ENCODE peak calls at places on chromosomes 6 and 20, in seven cellular contexts. I is uterus, X is left ventricle myocardium inferior, V is fibroblast of lung, N is kidney epithelial cell, F is breast epithelium, P is LNCaP clone FGC. G is an unnamed sample.

GRCh38 chr6:159831373-159831679 is 31.2 kb downstream of the PNLDC1 start:
- DNase-seq in N (no peak), I (no peak), F (no peak), X (no peak), P (no peak), V (no peak), G (no peak)

GRCh38 chr6:154229796-154230195 is 126.8 kb downstream of the IPCEF1 start:
- DNase-seq in P (no peak), X (no peak), N (no peak), V (no peak), F (no peak), I (no peak), G (no peak)

GRCh38 chr20:51516855-51517254 is 25.7 kb downstream of the NFATC2 start:
- DNase-seq in X (no peak), F (no peak), P (no peak), I (no peak), V (no peak), N (no peak), G (no peak)

GRCh38 chr6:80179691-80180090 is 73.2 kb downstream of the BCKDHB start:
- DNase-seq in X (no peak), P (no peak), N (no peak), F (no peak), I (no peak), V (no peak), G (no peak)

GRCh38 chr20:20214757-20215275 is 153.1 kb upstream of the INSM1 start:
- DNase-seq in V (no peak), N (no peak), X (no peak), F (no peak), P (no peak), I (no peak), G (no peak)

GRCh38 chr20:47036091-47036880 is 141.6 kb downstream of the EYA2 start:
- DNase-seq in X (no peak), P (no peak), N (no peak), I (no peak), V (no peak), F (no peak), G (no peak)

GRCh38 chr20:32028647-32029372 is 18.6 kb downstream of the CCM2L start:
- DNase-seq in V (peak; percentile 13), I (no peak), N (no peak), X (no peak), F (no peak), P (no peak), G (no peak)

GRCh38 chr6:3122823-3123182 is 4.3 kb downstream of the BPHL start:
- DNase-seq in X (no peak), V (no peak), P (no peak), I (no peak), N (no peak), F (no peak), G (no peak)

GRCh38 chr20:63453029-63453523 is 19.4 kb downstream of the KCNQ2 start:
- DNase-seq in P (no peak), X (no peak), F (no peak), N (no peak), V (no peak), I (no peak), G (no peak)

GRCh38 chr6:137407816-137408215 is 86.4 kb downstream of the OLIG3 start:
- DNase-seq in I (no peak), V (no peak), P (no peak), X (no peak), F (no peak), N (no peak), G (no peak)
- H3K4me3 ChIP-seq in I (no peak overlapping the region), V (no peak overlapping the region), P (no peak overlapping the region), X (no peak overlapping the region), F (no peak overlapping the region), N (no peak overlapping the region), G (no peak overlapping the region)

GRCh38 chr20:40706977-40707582 is 18.0 kb upstream of the MAFB start:
- DNase-seq in F (no peak), I (no peak), P (no peak), X (no peak), N (no peak), V (no peak), G (no peak)
- TF ChIP-seq CTCF in F (no peak), I (no peak), P (no peak), X (no peak), N (no peak), V (no peak), G (no peak)

GRCh38 chr6:44258325-44258863 is 1.1 kb upstream of the SLC35B2 start:
- DNase-seq in F (no peak), N (no peak), P (no peak), I (peak; percentile 14), X (no peak), V (no peak), G (no peak)
- H3K4me3 ChIP-seq in F (no peak overlapping the region), N (no peak overlapping the region), P (no peak overlapping the region), I (no peak overlapping the region), X (no peak overlapping the region), V (no peak overlapping the region), G (no peak overlapping the region)

DNA sequence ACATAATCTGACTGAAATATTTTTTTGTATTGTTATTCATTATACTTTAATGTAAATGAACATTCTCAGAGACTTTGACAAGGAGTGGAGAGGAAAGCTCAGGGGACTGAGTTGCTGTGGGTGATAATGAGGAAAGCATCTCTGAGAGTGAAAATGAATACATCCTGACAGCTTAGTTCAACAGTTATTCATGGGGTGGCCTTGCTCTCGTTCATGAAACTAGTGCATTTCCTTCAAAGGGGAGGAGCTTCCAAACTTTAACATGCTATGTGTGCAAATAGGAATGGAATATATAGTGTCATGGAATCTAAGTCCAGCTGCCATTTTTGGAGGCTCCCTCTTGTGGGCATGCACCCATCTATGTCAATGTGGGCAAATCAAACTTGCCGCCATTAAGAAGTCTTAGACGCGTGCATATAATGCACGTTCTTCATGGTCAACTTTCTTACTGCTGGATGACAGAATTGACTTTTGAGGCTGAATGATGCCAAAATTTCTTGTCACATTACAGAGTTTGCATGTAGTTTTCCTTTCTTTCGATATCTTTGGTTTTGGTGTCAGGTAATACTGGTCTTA is 124.3 kb upstream of the TMEM170B start:
- DNase-seq in N (no peak), F (no peak), I (no peak), P (no peak), V (no peak), X (no peak), G (no peak)
- TF ChIP-seq CTCF in N (no peak), F (no peak), I (no peak), P (peak; percentile 23), V (no peak), X (peak; percentile 17), G (no peak)

GRCh38 chr20:1013566-1014340 is 11.6 kb upstream of the RSPO4 start:
- DNase-seq in V (no peak), I (no peak), P (no peak), N (no peak), X (no peak), F (no peak), G (no peak)

GRCh38 chr20:1010659-1011058 is 8.5 kb upstream of the RSPO4 start:
- DNase-seq in F (no peak), I (no peak), N (no peak), P (no peak), V (no peak), X (no peak), G (no peak)

GRCh38 chr20:1015181-1015580 is 13.1 kb upstream of the RSPO4 start:
- DNase-seq in X (no peak), N (no peak), I (no peak), F (no peak), P (no peak), V (no peak), G (no peak)

GRCh38 chr20:1014471-1014870 is 12.4 kb upstream of the RSPO4 start:
- DNase-seq in N (no peak), F (no peak), I (no peak), V (no peak), X (no peak), P (no peak), G (no peak)

DNA sequence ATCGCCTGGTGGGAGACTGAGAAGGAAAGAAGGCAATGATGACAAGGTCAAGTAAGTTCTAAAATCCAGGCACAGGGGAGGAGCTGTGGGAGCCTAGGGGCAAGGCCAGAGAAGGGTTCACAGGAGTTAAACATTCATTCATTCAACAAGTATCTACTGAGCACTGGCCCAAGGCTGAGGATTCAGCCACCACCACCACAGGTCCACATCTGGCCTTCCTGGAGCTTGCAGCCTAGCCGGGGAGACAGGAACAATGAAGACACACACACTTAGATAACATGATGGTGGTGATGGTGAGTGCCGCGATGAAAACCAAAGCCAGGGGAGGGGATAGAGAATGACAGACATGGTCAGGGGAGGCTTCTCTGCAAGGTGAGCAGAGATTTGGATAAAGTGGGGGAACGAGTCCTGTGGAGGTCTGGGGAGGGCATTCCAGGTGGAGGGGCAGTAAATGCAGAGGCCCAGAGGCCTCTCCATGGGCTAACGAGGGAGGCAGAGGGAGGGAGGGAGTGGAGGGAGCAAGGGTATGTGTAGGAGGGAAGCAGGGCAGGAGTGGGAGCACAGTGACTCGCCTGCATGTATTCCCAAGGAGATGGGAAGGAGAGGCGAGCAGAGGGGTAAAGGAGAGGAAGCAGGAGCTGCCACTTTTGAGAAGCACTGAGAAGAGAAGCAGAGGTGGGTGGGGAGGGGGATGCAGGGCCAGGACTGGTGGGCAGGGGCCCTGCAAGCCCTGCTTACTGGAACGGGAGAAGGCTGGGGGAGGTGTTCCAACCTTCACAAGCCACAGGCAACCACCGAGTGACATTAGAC is 10.5 kb upstream of the RSPO4 start:
- DNase-seq in P (no peak), V (no peak), X (no peak), I (no peak), F (no peak), N (no peak), G (no peak)
- H3K4me3 ChIP-seq in P (no peak overlapping the region), V (no peak overlapping the region), X (no peak overlapping the region), I (no peak overlapping the region), F (no peak overlapping the region), N (no peak overlapping the region), G (no peak overlapping the region)

GRCh38 chr6:37738216-37738615 is 40.5 kb upstream of the MDGA1 start:
- DNase-seq in N (no peak), P (no peak), I (no peak), F (no peak), X (no peak), V (no peak), G (no peak)

GRCh38 chr6:37745748-37746147 is 48.1 kb upstream of the MDGA1 start:
- DNase-seq in I (no peak), V (no peak), N (no peak), P (no peak), X (no peak), F (no peak), G (no peak)

GRCh38 chr6:37742401-37742760 is 44.7 kb upstream of the MDGA1 start:
- DNase-seq in X (no peak), V (no peak), P (no peak), N (no peak), I (no peak), F (no peak), G (no peak)

GRCh38 chr6:37739618-37740017 is 41.9 kb upstream of the MDGA1 start:
- DNase-seq in N (no peak), F (no peak), P (no peak), V (no peak), X (no peak), I (no peak), G (no peak)

DNA sequence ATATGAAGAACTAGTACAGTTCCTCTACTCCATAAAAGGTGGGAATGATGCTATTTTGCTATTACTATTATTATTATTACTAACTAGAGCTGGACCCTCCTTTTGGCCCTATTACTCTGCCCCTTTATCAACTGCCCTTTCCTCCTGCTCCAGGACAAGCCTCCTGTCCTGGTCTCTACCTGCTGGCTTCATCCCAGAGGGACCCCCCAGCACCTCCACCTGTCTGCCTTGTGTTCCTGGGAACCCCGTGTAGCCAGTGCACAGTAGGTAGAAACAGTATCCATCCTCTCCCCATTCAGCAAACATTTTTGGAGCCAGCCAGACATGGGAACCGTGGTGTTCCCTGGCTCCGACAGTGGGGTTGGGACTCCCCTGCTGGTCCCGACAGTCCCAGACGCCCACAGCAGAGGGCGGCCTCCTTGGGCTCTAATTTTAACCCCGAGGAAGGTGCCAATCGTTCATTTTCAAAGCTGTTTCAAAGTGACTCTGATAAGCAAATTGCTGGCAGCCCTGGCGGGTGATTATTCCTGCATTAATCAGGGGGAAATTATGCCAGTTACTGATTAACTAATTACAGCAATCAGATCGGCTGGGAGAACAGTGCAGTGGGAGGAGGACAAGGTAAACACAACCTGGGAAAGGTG is 44.2 kb upstream of the MDGA1 start:
- DNase-seq in X (peak; percentile 19), N (no peak), F (no peak), P (no peak), V (no peak), I (no peak), G (peak; percentile 16)
- TF ChIP-seq CTCF in X (peak; percentile 59), N (peak; percentile 37), F (no peak), P (peak; percentile 23), V (peak; percentile 40), I (no peak), G (peak; percentile 41)